ENCODE peak calls at places on chromosomes 13 and 19, in six cellular contexts. D, I, B, V, N and F are unnamed samples.

GRCh38 chr13:40963927-40964326 is 55.2 kb downstream of the ELF1 start:
- DNase-seq in D (no peak), I (no peak), N (no peak), V (no peak), B (peak), F (no peak)

GRCh38 chr13:50341526-50341925 is 326.3 kb downstream of the KCNRG start:
- DNase-seq in N (no peak), I (no peak), D (no peak), B (no peak), V (no peak), F (no peak)

GRCh38 chr19:1098177-1099051 is 3.2 kb upstream of the POLR2E start:
- DNase-seq in V (no peak), D (no peak), I (no peak), N (no peak), B (peak), F (no peak)

GRCh38 chr19:34454685-34455084 is 26.5 kb downstream of the UBA2 start:
- DNase-seq in B (no peak), N (no peak), I (no peak), V (no peak), D (no peak), F (no peak)

GRCh38 chr13:90362718-90363117 is 984.8 kb upstream of the MIR17HG start:
- DNase-seq in V (no peak), D (no peak), I (no peak), N (no peak), B (no peak), F (no peak)

GRCh38 chr19:33167438-33167837 is 26.7 kb upstream of the LRP3 start:
- DNase-seq in N (no peak), I (no peak), V (no peak), D (no peak), B (no peak), F (no peak)

GRCh38 chr13:106941779-106942178 is 373.8 kb upstream of the ARGLU1 start:
- DNase-seq in D (no peak), I (no peak), B (no peak), N (no peak), V (no peak), F (no peak)

GRCh38 chr19:10136936-10137335 is 17.2 kb upstream of the EIF3G start:
- DNase-seq in N (no peak), B (no peak), I (no peak), V (no peak), D (no peak), F (no peak)

GRCh38 chr19:38718747-38719543 is 25.3 kb downstream of the CAPN12 start:
- DNase-seq in V (no peak), N (no peak), I (no peak), B (no peak), D (peak), F (no peak)

GRCh38 chr19:35736913-35737886 is 5.1 kb downstream of the IGFLR1 start:
- DNase-seq in D (no peak), B (peak), N (no peak), V (no peak), I (no peak), F (peak)

GRCh38 chr19:11798391-11799296 is at the start of gene ZNF491:
- DNase-seq in B (peak), V (peak), D (peak), I (peak), N (peak), F (peak)

GRCh38 chr13:37811441-37811840 is 58.1 kb downstream of the TRPC4 start:
- DNase-seq in N (no peak), D (no peak), V (no peak), I (no peak), B (no peak), F (no peak)

GRCh38 chr19:10173527-10173926 is 21.2 kb downstream of the DNMT1 start:
- DNase-seq in D (no peak), I (no peak), B (peak), V (no peak), N (no peak), F (no peak)

GRCh38 chr19:2113436-2114211 is 16.9 kb downstream of the IZUMO4 start:
- DNase-seq in I (no peak), D (no peak), B (peak), V (no peak), N (no peak), F (no peak)

GRCh38 chr13:26996965-26997752 is 174.5 kb downstream of the USP12 start:
- DNase-seq in B (no peak), D (no peak), N (no peak), I (no peak), V (no peak), F (peak)

GRCh38 chr19:44303976-44304568 is 753 bp downstream of the ZNF235 start:
- DNase-seq in V (no peak), B (peak), D (peak), N (no peak), I (no peak), F (peak)

GRCh38 chr13:47409778-47410177 is 512.9 kb upstream of the HTR2A start:
- DNase-seq in I (no peak), V (no peak), D (no peak), N (no peak), B (peak), F (no peak)

GRCh38 chr19:38392707-38393308 is 4.3 kb downstream of the SPRED3 start:
- DNase-seq in B (peak), V (no peak), I (no peak), N (no peak), D (no peak), F (peak)

GRCh38 chr19:40697007-40697406 is 6.6 kb upstream of the NUMBL start:
- DNase-seq in D (no peak), I (no peak), B (no peak), N (no peak), V (no peak), F (no peak)

GRCh38 chr13:25683056-25683455 is 311.3 kb downstream of the ATP8A2 start:
- DNase-seq in V (no peak), I (no peak), D (no peak), N (no peak), B (no peak), F (no peak)

GRCh38 chr13:94309997-94310842 is 169.3 kb downstream of the DCT start:
- DNase-seq in D (no peak), I (no peak), N (no peak), V (no peak), B (peak), F (no peak)